ENCODE peak calls at places on chromosomes 5 and 9, in five cellular contexts. O is M059J, D is bronchial epithelial cell, M is ACHN, Q is COLO829. L is an unnamed sample.

GRCh38 chr9:135971892-135972291 is 10.7 kb upstream of the UBAC1 start:
- DNase-seq in M (peak), Q (no peak), D (peak), O (peak), L (no peak)

GRCh38 chr5:168353216-168353957 is 61.9 kb downstream of the WWC1 start:
- DNase-seq in M (no peak), Q (no peak), D (peak), O (no peak), L (no peak)

GRCh38 chr5:9324348-9325056 is 221.4 kb downstream of the SEMA5A start:
- DNase-seq in D (no peak), Q (no peak), M (no peak), O (peak), L (peak)

GRCh38 chr5:1594336-1595106 is 70.8 kb upstream of the LPCAT1 start:
- DNase-seq in D (peak), O (peak), M (peak), Q (no peak), L (peak)

GRCh38 chr9:117120061-117120460 is 294.8 kb downstream of the ASTN2 start:
- DNase-seq in D (peak), O (peak), M (no peak), Q (no peak), L (no peak)

GRCh38 chr9:114321759-114322158 is 1.1 kb upstream of the ORM1 start:
- DNase-seq in O (peak), D (no peak), M (peak), Q (no peak), L (no peak)

GRCh38 chr9:4548796-4549725 is 58.8 kb downstream of the SLC1A1 start:
- DNase-seq in D (no peak), Q (no peak), O (peak), M (peak), L (no peak)

GRCh38 chr9:23769307-23769935 is 56.6 kb downstream of the ELAVL2 start:
- DNase-seq in O (peak), Q (peak), D (peak), M (no peak), L (peak)

GRCh38 chr5:14144586-14145355 is 1.6 kb downstream of the TRIO start:
- DNase-seq in M (peak), O (peak), D (peak), Q (no peak), L (no peak)

GRCh38 chr5:145768863-145769262 is 66.3 kb downstream of the PRELID2 start:
- DNase-seq in Q (no peak), O (no peak), D (no peak), M (no peak), L (no peak)

GRCh38 chr5:60820593-60821487 is 23.2 kb downstream of the ELOVL7 start:
- DNase-seq in D (no peak), O (no peak), M (no peak), Q (no peak), L (no peak)

GRCh38 chr9:137049544-137050449 is 3.8 kb upstream of the NPDC1 start:
- DNase-seq in D (peak), O (peak), Q (peak), M (peak), L (no peak)

GRCh38 chr5:77847814-77848290 is 71.7 kb upstream of the TBCA start:
- DNase-seq in O (no peak), D (no peak), Q (no peak), M (no peak), L (no peak)

GRCh38 chr9:36074870-36075532 is 38.3 kb downstream of the RECK start:
- DNase-seq in Q (peak), O (peak), D (peak), M (no peak), L (peak)